ENCODE peak calls at places on chromosome 7, in eight cellular contexts. One of them, this sample, is unnamed.

GRCh38 chr7:472640-472957 is 47.0 kb downstream of the PDGFA start:
- DNase-seq in cardiac muscle cell: no peak
- DNase-seq in adrenal gland: no peak
- DNase-seq in GM23248: no peak
- DNase-seq in tibial nerve: no peak
- DNase-seq in Panc1: no peak
- DNase-seq in CD8-positive, alpha-beta T cell: no peak
- DNase-seq in prostate gland: no peak
- DNase-seq in this sample: no peak

GRCh38 chr7:100894860-100895700 is 608 bp downstream of the ACHE start:
- DNase-seq in CD8-positive, alpha-beta T cell: peak; percentile 49
- DNase-seq in Panc1: no peak
- DNase-seq in GM23248: peak; percentile 48
- DNase-seq in prostate gland: peak; percentile 41
- DNase-seq in tibial nerve: no peak
- DNase-seq in cardiac muscle cell: peak; percentile 84
- DNase-seq in adrenal gland: no peak
- DNase-seq in this sample: peak; percentile 68

GRCh38 chr7:50676754-50677153 is 105.9 kb downstream of the GRB10 start:
- DNase-seq in GM23248: no peak
- DNase-seq in tibial nerve: no peak
- DNase-seq in prostate gland: no peak
- DNase-seq in cardiac muscle cell: no peak
- DNase-seq in Panc1: no peak
- DNase-seq in adrenal gland: no peak
- DNase-seq in CD8-positive, alpha-beta T cell: no peak
- DNase-seq in this sample: no peak

GRCh38 chr7:75546272-75547015 is 54.3 kb downstream of the SPDYE5 start:
- DNase-seq in prostate gland: no peak
- DNase-seq in tibial nerve: no peak
- DNase-seq in cardiac muscle cell: no peak
- DNase-seq in adrenal gland: no peak
- DNase-seq in CD8-positive, alpha-beta T cell: no peak
- DNase-seq in GM23248: no peak
- DNase-seq in Panc1: no peak
- DNase-seq in this sample: no peak

GRCh38 chr7:71808115-71808514 is 604.0 kb downstream of the CALN1 start:
- DNase-seq in adrenal gland: no peak
- DNase-seq in tibial nerve: no peak
- DNase-seq in prostate gland: no peak
- DNase-seq in CD8-positive, alpha-beta T cell: no peak
- DNase-seq in GM23248: no peak
- DNase-seq in Panc1: no peak
- DNase-seq in cardiac muscle cell: no peak
- DNase-seq in this sample: no peak

GRCh38 chr7:123725586-123726171 is 23.1 kb downstream of the WASL start:
- DNase-seq in adrenal gland: no peak
- DNase-seq in prostate gland: no peak
- DNase-seq in cardiac muscle cell: no peak
- DNase-seq in tibial nerve: no peak
- DNase-seq in Panc1: no peak
- DNase-seq in CD8-positive, alpha-beta T cell: no peak
- DNase-seq in GM23248: no peak
- DNase-seq in this sample: no peak

GRCh38 chr7:94064541-94065191 is 60.5 kb upstream of the BET1 start:
- DNase-seq in prostate gland: no peak
- DNase-seq in GM23248: peak; percentile 35
- DNase-seq in tibial nerve: no peak
- DNase-seq in CD8-positive, alpha-beta T cell: no peak
- DNase-seq in adrenal gland: no peak
- DNase-seq in cardiac muscle cell: no peak
- DNase-seq in Panc1: no peak
- DNase-seq in this sample: no peak

GRCh38 chr7:142443614-142444013 is 185.8 kb upstream of the PRSS58 start:
- DNase-seq in tibial nerve: no peak
- DNase-seq in adrenal gland: no peak
- DNase-seq in Panc1: no peak
- DNase-seq in cardiac muscle cell: no peak
- DNase-seq in prostate gland: no peak
- DNase-seq in GM23248: no peak
- DNase-seq in CD8-positive, alpha-beta T cell: no peak
- DNase-seq in this sample: no peak

GRCh38 chr7:105149827-105150226 is 135.8 kb downstream of the KMT2E start:
- DNase-seq in prostate gland: no peak
- DNase-seq in GM23248: peak; percentile 72
- DNase-seq in tibial nerve: no peak
- DNase-seq in adrenal gland: no peak
- DNase-seq in Panc1: peak; percentile 86
- DNase-seq in cardiac muscle cell: no peak
- DNase-seq in CD8-positive, alpha-beta T cell: no peak
- DNase-seq in this sample: no peak

GRCh38 chr7:12706900-12707536 is 19.6 kb downstream of the ARL4A start:
- DNase-seq in cardiac muscle cell: no peak
- DNase-seq in Panc1: no peak
- DNase-seq in GM23248: peak; percentile 71
- DNase-seq in CD8-positive, alpha-beta T cell: no peak
- DNase-seq in tibial nerve: no peak
- DNase-seq in adrenal gland: no peak
- DNase-seq in prostate gland: no peak
- DNase-seq in this sample: no peak

GRCh38 chr7:124720195-124720594 is 45.4 kb downstream of the GPR37 start:
- DNase-seq in Panc1: no peak
- DNase-seq in GM23248: no peak
- DNase-seq in cardiac muscle cell: no peak
- DNase-seq in CD8-positive, alpha-beta T cell: no peak
- DNase-seq in tibial nerve: no peak
- DNase-seq in adrenal gland: no peak
- DNase-seq in prostate gland: no peak
- DNase-seq in this sample: no peak

GRCh38 chr7:39950473-39951155 is 558 bp downstream of the CDK13 start:
- DNase-seq in cardiac muscle cell: peak; percentile 65
- DNase-seq in CD8-positive, alpha-beta T cell: peak; percentile 14
- DNase-seq in prostate gland: peak; percentile 9
- DNase-seq in Panc1: no peak
- DNase-seq in GM23248: peak; percentile 70
- DNase-seq in tibial nerve: no peak
- DNase-seq in adrenal gland: peak; percentile 33
- DNase-seq in this sample: peak; percentile 72

GRCh38 chr7:7452119-7452518 is 83.6 kb downstream of the COL28A1 start:
- DNase-seq in Panc1: no peak
- DNase-seq in tibial nerve: no peak
- DNase-seq in cardiac muscle cell: no peak
- DNase-seq in adrenal gland: no peak
- DNase-seq in CD8-positive, alpha-beta T cell: no peak
- DNase-seq in GM23248: no peak
- DNase-seq in prostate gland: no peak
- DNase-seq in this sample: no peak
- H3K4me1 ChIP-seq in Panc1: no peaks in the 10 kb centered on the region
- H3K4me1 ChIP-seq in tibial nerve: no peaks in the 10 kb centered on the region
- H3K4me1 ChIP-seq in cardiac muscle cell: no peaks in the 10 kb centered on the region
- H3K4me1 ChIP-seq in adrenal gland: no peaks in the 10 kb centered on the region
- H3K4me1 ChIP-seq in CD8-positive, alpha-beta T cell: no peaks in the 10 kb centered on the region
- H3K4me1 ChIP-seq in GM23248: no peaks in the 10 kb centered on the region
- H3K4me1 ChIP-seq in prostate gland: no peaks in the 10 kb centered on the region
- H3K4me1 ChIP-seq in this sample: no peaks in the 10 kb centered on the region

GRCh38 chr7:157519798-157520244 is 183.0 kb downstream of the DNAJB6 start:
- DNase-seq in Panc1: no peak
- DNase-seq in GM23248: no peak
- DNase-seq in tibial nerve: peak; percentile 4
- DNase-seq in CD8-positive, alpha-beta T cell: no peak
- DNase-seq in prostate gland: no peak
- DNase-seq in adrenal gland: no peak
- DNase-seq in cardiac muscle cell: no peak
- DNase-seq in this sample: peak; percentile 15

GRCh38 chr7:157520249-157520648 is 183.4 kb downstream of the DNAJB6 start:
- DNase-seq in cardiac muscle cell: no peak
- DNase-seq in adrenal gland: no peak
- DNase-seq in Panc1: no peak
- DNase-seq in tibial nerve: no peak
- DNase-seq in GM23248: no peak
- DNase-seq in prostate gland: no peak
- DNase-seq in CD8-positive, alpha-beta T cell: no peak
- DNase-seq in this sample: no peak

GRCh38 chr7:157521752-157522151 is 184.9 kb downstream of the DNAJB6 start:
- DNase-seq in adrenal gland: no peak
- DNase-seq in prostate gland: no peak
- DNase-seq in tibial nerve: no peak
- DNase-seq in cardiac muscle cell: no peak
- DNase-seq in GM23248: no peak
- DNase-seq in Panc1: no peak
- DNase-seq in CD8-positive, alpha-beta T cell: no peak
- DNase-seq in this sample: no peak

GRCh38 chr7:157522189-157522588 is 185.4 kb downstream of the DNAJB6 start:
- DNase-seq in GM23248: no peak
- DNase-seq in cardiac muscle cell: no peak
- DNase-seq in adrenal gland: no peak
- DNase-seq in tibial nerve: no peak
- DNase-seq in CD8-positive, alpha-beta T cell: no peak
- DNase-seq in Panc1: no peak
- DNase-seq in prostate gland: no peak
- DNase-seq in this sample: no peak

DNA sequence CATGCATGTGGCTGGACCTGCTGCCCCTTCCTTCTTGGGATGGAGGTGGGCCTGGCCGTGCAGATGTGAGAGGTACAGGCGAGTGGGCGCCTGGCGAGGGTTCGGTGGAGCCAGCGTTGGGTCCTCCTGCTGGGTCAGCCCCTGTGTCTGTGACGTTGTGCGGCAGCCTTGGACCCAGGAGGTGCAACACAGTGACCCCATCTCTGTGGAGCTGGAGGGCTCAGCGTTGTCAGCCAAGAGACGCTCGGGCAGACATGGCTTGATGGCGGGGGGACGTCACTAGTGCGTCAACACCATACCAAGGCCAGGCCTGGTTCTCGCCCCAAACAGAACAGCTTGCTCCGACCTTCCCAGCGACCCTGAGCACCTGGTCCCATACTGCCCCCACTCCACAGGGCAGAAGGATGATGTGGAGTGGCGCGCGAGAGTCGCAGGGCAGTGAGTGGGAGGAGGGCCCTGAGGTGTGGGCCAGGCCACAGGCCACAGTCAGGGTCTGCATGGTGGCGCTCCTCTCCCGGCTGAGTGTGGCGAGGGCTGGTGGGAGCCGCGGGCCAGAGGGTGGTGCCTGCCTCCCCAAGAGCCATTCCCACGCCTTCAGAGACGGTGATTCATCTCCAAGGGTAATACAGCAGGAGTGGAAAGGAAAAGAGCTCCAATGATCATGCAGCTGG is 184.4 kb downstream of the DNAJB6 start:
- DNase-seq in Panc1: no peak
- DNase-seq in CD8-positive, alpha-beta T cell: no peak
- DNase-seq in adrenal gland: no peak
- DNase-seq in GM23248: no peak
- DNase-seq in cardiac muscle cell: no peak
- DNase-seq in prostate gland: no peak
- DNase-seq in tibial nerve: peak; percentile 1
- DNase-seq in this sample: no peak
- H3K9me3 ChIP-seq in Panc1: no peaks in the 10 kb centered on the region
- H3K9me3 ChIP-seq in CD8-positive, alpha-beta T cell: no peaks in the 10 kb centered on the region
- H3K9me3 ChIP-seq in adrenal gland: no peaks in the 10 kb centered on the region
- H3K9me3 ChIP-seq in GM23248: no peaks in the 10 kb centered on the region
- H3K9me3 ChIP-seq in cardiac muscle cell: no peaks in the 10 kb centered on the region
- H3K9me3 ChIP-seq in prostate gland: no peaks in the 10 kb centered on the region
- H3K9me3 ChIP-seq in tibial nerve: no peaks in the 10 kb centered on the region
- H3K9me3 ChIP-seq in this sample: no peaks in the 10 kb centered on the region

GRCh38 chr7:151764056-151764920 is 112.6 kb downstream of the PRKAG2 start:
- DNase-seq in adrenal gland: no peak
- DNase-seq in tibial nerve: no peak
- DNase-seq in prostate gland: no peak
- DNase-seq in cardiac muscle cell: no peak
- DNase-seq in GM23248: no peak
- DNase-seq in CD8-positive, alpha-beta T cell: no peak
- DNase-seq in Panc1: no peak
- DNase-seq in this sample: no peak

GRCh38 chr7:151761256-151761655 is 115.7 kb downstream of the PRKAG2 start:
- DNase-seq in CD8-positive, alpha-beta T cell: no peak
- DNase-seq in GM23248: no peak
- DNase-seq in cardiac muscle cell: no peak
- DNase-seq in Panc1: no peak
- DNase-seq in adrenal gland: no peak
- DNase-seq in prostate gland: no peak
- DNase-seq in tibial nerve: no peak
- DNase-seq in this sample: no peak

GRCh38 chr7:151763420-151763984 is 113.4 kb downstream of the PRKAG2 start:
- DNase-seq in cardiac muscle cell: no peak
- DNase-seq in CD8-positive, alpha-beta T cell: no peak
- DNase-seq in adrenal gland: no peak
- DNase-seq in prostate gland: no peak
- DNase-seq in tibial nerve: no peak
- DNase-seq in Panc1: no peak
- DNase-seq in GM23248: no peak
- DNase-seq in this sample: no peak

GRCh38 chr7:151762501-151763245 is 114.2 kb downstream of the PRKAG2 start:
- DNase-seq in GM23248: no peak
- DNase-seq in adrenal gland: no peak
- DNase-seq in tibial nerve: no peak
- DNase-seq in cardiac muscle cell: no peak
- DNase-seq in Panc1: no peak
- DNase-seq in CD8-positive, alpha-beta T cell: no peak
- DNase-seq in prostate gland: no peak
- DNase-seq in this sample: no peak

DNA sequence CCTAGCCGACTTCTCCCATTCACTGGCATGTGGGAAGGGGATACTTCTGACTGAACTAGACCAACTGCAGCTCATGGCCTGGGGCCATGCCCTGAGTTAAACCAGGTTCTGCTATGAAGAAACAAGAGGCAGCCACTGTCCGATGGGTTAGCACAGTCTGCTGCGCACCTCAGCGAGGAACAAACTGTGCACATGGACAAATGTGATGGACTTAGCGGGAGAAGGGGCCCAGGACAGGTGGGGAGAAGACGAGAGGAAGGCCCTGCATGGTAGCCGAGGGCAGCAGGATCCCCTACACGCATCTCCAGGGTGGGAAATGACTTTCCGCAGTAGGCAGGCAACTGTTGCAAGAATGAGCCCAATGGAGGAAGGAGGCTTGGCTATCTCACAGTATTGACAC is 115.0 kb downstream of the PRKAG2 start:
- DNase-seq in CD8-positive, alpha-beta T cell: no peak
- DNase-seq in prostate gland: no peak
- DNase-seq in adrenal gland: no peak
- DNase-seq in GM23248: no peak
- DNase-seq in Panc1: no peak
- DNase-seq in tibial nerve: no peak
- DNase-seq in cardiac muscle cell: no peak
- DNase-seq in this sample: no peak
- H3K4me1 ChIP-seq in CD8-positive, alpha-beta T cell: peaks cover 23% of the 10 kb centered on the region
- H3K4me1 ChIP-seq in prostate gland: no peaks in the 10 kb centered on the region
- H3K4me1 ChIP-seq in adrenal gland: no peaks in the 10 kb centered on the region
- H3K4me1 ChIP-seq in GM23248: peaks cover 7% of the 10 kb centered on the region
- H3K4me1 ChIP-seq in Panc1: peaks cover 29% of the 10 kb centered on the region
- H3K4me1 ChIP-seq in tibial nerve: peaks cover 9% of the 10 kb centered on the region
- H3K4me1 ChIP-seq in cardiac muscle cell: no peaks in the 10 kb centered on the region
- H3K4me1 ChIP-seq in this sample: no peaks in the 10 kb centered on the region

GRCh38 chr7:157606140-157606539 is 269.3 kb downstream of the DNAJB6 start:
- DNase-seq in CD8-positive, alpha-beta T cell: no peak
- DNase-seq in GM23248: no peak
- DNase-seq in adrenal gland: no peak
- DNase-seq in prostate gland: no peak
- DNase-seq in tibial nerve: no peak
- DNase-seq in cardiac muscle cell: no peak
- DNase-seq in Panc1: no peak
- DNase-seq in this sample: no peak
- H3K9me3 ChIP-seq in CD8-positive, alpha-beta T cell: no peaks in the 10 kb centered on the region
- H3K9me3 ChIP-seq in GM23248: no peaks in the 10 kb centered on the region
- H3K9me3 ChIP-seq in adrenal gland: no peaks in the 10 kb centered on the region
- H3K9me3 ChIP-seq in prostate gland: no peaks in the 10 kb centered on the region
- H3K9me3 ChIP-seq in tibial nerve: no peaks in the 10 kb centered on the region
- H3K9me3 ChIP-seq in cardiac muscle cell: no peaks in the 10 kb centered on the region
- H3K9me3 ChIP-seq in Panc1: no peaks in the 10 kb centered on the region
- H3K9me3 ChIP-seq in this sample: no peaks in the 10 kb centered on the region

GRCh38 chr7:128164955-128165670 is 76.0 kb upstream of the LEP start:
- DNase-seq in tibial nerve: no peak
- DNase-seq in adrenal gland: no peak
- DNase-seq in CD8-positive, alpha-beta T cell: no peak
- DNase-seq in GM23248: no peak
- DNase-seq in prostate gland: no peak
- DNase-seq in Panc1: no peak
- DNase-seq in cardiac muscle cell: no peak
- DNase-seq in this sample: no peak
- H3K4me1 ChIP-seq in tibial nerve: peaks cover 19% of the 10 kb centered on the region
- H3K4me1 ChIP-seq in adrenal gland: peaks cover 21% of the 10 kb centered on the region
- H3K4me1 ChIP-seq in CD8-positive, alpha-beta T cell: peaks cover 22% of the 10 kb centered on the region
- H3K4me1 ChIP-seq in GM23248: peaks cover 21% of the 10 kb centered on the region
- H3K4me1 ChIP-seq in prostate gland: no peaks in the 10 kb centered on the region
- H3K4me1 ChIP-seq in Panc1: peaks cover 2% of the 10 kb centered on the region
- H3K4me1 ChIP-seq in cardiac muscle cell: no peaks in the 10 kb centered on the region
- H3K4me1 ChIP-seq in this sample: peaks cover 19% of the 10 kb centered on the region